ENCODE peak calls at places on chromosome 4, in four cellular contexts. R is K562, G is IMR-90, T is H1. I is an unnamed sample.

GRCh38 chr4:7158081-7158750 is 34.1 kb upstream of the SORCS2 start:
- DNase-seq in T (no peak), G (no peak), R (no peak), I (no peak)

GRCh38 chr4:116726523-116726922 is 358.9 kb downstream of the TRAM1L1 start:
- DNase-seq in G (no peak), T (no peak), R (no peak), I (no peak)

GRCh38 chr4:124121511-124121934 is 591.0 kb downstream of the ANKRD50 start:
- DNase-seq in G (peak), T (no peak), R (no peak), I (no peak)

GRCh38 chr4:6625256-6625655 is 15.2 kb upstream of the MRFAP1 start:
- DNase-seq in R (peak), G (no peak), T (no peak), I (no peak)

GRCh38 chr4:166301266-166301665 is 428.2 kb downstream of the TLL1 start:
- DNase-seq in T (no peak), G (no peak), R (no peak), I (no peak)

GRCh38 chr4:89617256-89617655 is 219.7 kb downstream of the SNCA start:
- DNase-seq in T (no peak), R (no peak), G (no peak), I (no peak)

GRCh38 chr4:184237612-184238011 is 19.9 kb upstream of the ENPP6 start:
- DNase-seq in R (peak), T (no peak), G (no peak), I (no peak)

GRCh38 chr4:40199999-40200880 is 3.4 kb downstream of the RHOH start:
- DNase-seq in G (peak), T (no peak), R (peak), I (peak)

GRCh38 chr4:48484494-48485168 is 1.5 kb downstream of the SLC10A4 start:
- DNase-seq in R (peak), T (peak), G (no peak), I (no peak)

GRCh38 chr4:77819409-77819835 is 254 bp upstream of the CNOT6L start:
- DNase-seq in G (no peak), R (no peak), T (no peak), I (no peak)

GRCh38 chr4:182207806-182208483 is 35.3 kb upstream of the TENM3 start:
- DNase-seq in T (no peak), G (peak), R (no peak), I (no peak)

GRCh38 chr4:42151568-42152506 is 618 bp downstream of the BEND4 start:
- DNase-seq in G (no peak), T (peak), R (no peak), I (no peak)

GRCh38 chr4:164948943-164949342 is 28.5 kb downstream of the TRIM61 start:
- DNase-seq in G (no peak), T (no peak), R (no peak), I (no peak)

GRCh38 chr4:174935607-174936006 is 17.4 kb downstream of the ADAM29 start:
- DNase-seq in G (no peak), T (no peak), R (no peak), I (no peak)

GRCh38 chr4:174929346-174929745 is 11.2 kb downstream of the ADAM29 start:
- DNase-seq in G (no peak), R (no peak), T (no peak), I (no peak)

GRCh38 chr4:174930895-174931294 is 12.7 kb downstream of the ADAM29 start:
- DNase-seq in G (no peak), R (no peak), T (no peak), I (no peak)

GRCh38 chr4:174933083-174933482 is 14.9 kb downstream of the ADAM29 start:
- DNase-seq in R (no peak), T (no peak), G (no peak), I (no peak)

DNA sequence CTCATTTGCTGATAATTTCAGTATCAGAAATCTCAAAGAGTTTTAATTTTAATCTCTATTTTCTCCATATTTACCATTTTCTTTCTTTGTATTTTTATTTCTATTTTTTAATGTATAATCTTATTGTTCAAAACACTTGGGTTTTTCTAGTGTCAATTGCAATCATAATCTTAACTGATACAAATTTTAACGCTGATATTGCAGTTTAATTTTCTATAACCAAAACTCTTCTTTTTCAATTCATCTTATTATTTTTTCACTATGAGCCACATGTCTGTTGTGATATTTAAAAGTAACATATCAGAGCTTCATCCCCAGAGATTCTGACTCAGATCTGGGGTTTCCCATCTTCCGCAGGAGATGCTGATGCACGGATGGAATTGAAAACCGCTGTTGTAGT is 16.2 kb downstream of the ADAM29 start:
- DNase-seq in G (no peak), T (no peak), R (no peak), I (no peak)
- TF ChIP-seq CHD1 in G (no peak), T (no peak), R (no peak), I (no peak)

DNA sequence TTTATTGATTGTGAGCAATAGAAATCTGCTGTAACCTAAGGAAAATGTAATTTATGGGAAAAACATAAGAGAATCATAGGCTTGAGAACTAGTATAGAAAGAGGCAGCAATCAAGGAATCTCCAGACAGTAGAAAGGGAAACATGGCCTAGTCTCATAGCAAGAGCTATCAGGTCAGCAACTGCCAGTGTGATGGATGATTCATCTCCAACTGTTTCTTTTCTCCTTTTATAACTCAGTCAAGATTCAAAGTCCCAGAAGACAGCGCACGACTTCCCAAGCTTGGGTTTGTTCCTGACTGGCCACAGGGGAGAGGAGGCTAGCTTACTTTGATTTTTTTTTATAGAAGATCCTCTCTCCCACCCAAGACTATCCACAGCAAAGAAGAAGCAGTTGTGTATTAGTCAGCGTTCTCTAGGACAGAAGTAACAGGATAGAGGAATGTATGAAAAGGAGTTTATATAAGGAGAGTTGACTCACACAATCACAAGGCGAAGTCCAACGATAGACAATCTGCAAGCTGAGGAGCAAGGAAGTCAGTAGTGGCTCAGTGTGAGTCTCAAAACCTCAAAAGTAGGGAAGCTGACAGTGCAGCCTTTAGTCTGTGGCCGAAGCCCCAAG is 181.5 kb downstream of the GC start:
- DNase-seq in R (no peak), T (no peak), G (peak), I (no peak)
- TF ChIP-seq CHD1 in R (no peak), T (no peak), G (no peak), I (no peak)

DNA sequence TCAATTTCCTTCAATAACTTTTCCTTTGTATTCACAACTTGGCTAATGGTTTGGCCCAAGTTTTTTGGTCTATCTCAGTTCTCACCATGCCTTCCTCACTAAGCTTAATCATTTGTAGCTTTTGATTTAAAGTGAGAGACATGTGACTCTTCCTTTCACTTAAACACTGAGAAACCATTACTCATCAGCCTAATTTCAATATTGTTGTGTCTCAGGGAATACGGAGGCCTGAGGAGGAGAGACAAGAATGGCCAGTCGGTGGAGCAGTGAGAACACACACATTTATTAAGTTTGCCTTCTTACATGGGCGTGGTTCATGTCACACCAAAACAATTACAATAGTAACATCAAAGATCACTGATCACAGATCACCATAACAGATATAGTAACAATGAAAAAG is 56.7 kb downstream of the TSPAN5 start:
- DNase-seq in T (no peak), R (no peak), G (no peak), I (no peak)
- TF ChIP-seq CHD1 in T (no peak), R (no peak), G (no peak), I (no peak)

GRCh38 chr4:186487726-186488125 is 67.6 kb downstream of the MTNR1A start:
- DNase-seq in G (no peak), R (no peak), T (no peak), I (no peak)

GRCh38 chr4:186483656-186484055 is 71.7 kb downstream of the MTNR1A start:
- DNase-seq in T (no peak), R (no peak), G (no peak), I (no peak)

GRCh38 chr4:186485621-186486062 is 69.7 kb downstream of the MTNR1A start:
- DNase-seq in G (peak), T (peak), R (no peak), I (no peak)

GRCh38 chr4:186486172-186486571 is 69.2 kb downstream of the MTNR1A start:
- DNase-seq in T (no peak), R (no peak), G (peak), I (no peak)

DNA sequence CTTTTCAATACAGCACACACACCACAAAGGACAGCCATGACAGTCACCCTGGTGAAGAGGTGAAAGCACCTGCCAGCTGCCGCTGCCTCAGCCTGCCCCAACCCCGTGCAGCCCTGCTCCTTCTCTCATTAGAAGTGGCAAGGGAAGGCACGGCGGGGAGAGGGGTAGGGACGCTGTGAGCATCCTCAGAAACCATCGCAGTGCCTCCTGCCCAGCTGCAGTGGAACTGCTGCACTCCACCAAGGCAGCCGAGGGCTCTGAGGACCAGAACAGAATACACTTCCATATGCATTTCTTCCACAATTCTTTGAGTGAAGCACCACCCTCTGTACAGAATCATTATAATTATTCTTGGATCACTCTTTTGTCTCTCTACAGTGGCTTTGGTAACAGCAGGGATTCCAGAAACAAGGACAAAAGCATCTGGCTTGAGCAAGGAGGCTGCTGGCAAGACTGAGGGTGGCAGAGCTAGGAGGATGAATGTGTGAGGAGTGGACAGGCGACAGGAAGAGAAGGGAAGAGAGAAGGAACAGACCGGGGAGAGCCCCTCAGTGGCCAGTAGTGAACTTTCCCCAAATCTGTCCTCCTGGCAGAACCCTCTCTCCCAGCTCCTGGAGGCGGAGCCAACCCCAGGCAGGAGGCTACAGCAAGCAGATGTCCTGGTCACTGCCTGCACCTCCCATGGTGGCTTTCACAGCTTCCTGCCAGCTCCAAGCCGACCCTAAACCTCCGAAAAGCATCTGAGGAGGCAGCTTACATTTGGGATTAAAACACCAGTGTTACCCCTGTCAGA is 73.2 kb downstream of the MTNR1A start:
- DNase-seq in G (no peak), R (no peak), T (peak), I (no peak)
- TF ChIP-seq CHD1 in G (no peak), R (no peak), T (no peak), I (no peak)

I was measured in GM12878.